ENCODE peak calls at places on chromosomes 16 and 17, in seven cellular contexts. One of them, this sample, is unnamed.

GRCh38 chr17:28760987-28761562 is 17.3 kb downstream of the TRAF4 start:
- DNase-seq in body of pancreas: peak
- DNase-seq in neural progenitor cell: peak
- DNase-seq in sigmoid colon: peak
- DNase-seq in Peyer's patch: no peak
- DNase-seq in PC-3: peak
- DNase-seq in PC-9: peak
- DNase-seq in this sample: peak

GRCh38 chr16:4319454-4319853 is 3.6 kb downstream of the GLIS2 start:
- DNase-seq in sigmoid colon: peak
- DNase-seq in PC-9: no peak
- DNase-seq in Peyer's patch: peak
- DNase-seq in neural progenitor cell: no peak
- DNase-seq in body of pancreas: no peak
- DNase-seq in PC-3: no peak
- DNase-seq in this sample: no peak

GRCh38 chr17:11150946-11151345 is 90.1 kb upstream of the SHISA6 start:
- DNase-seq in Peyer's patch: no peak
- DNase-seq in sigmoid colon: no peak
- DNase-seq in PC-9: no peak
- DNase-seq in PC-3: no peak
- DNase-seq in body of pancreas: no peak
- DNase-seq in neural progenitor cell: no peak
- DNase-seq in this sample: no peak

GRCh38 chr17:1077536-1078061 is 80.7 kb downstream of the TIMM22 start:
- DNase-seq in neural progenitor cell: no peak
- DNase-seq in PC-3: no peak
- DNase-seq in Peyer's patch: no peak
- DNase-seq in sigmoid colon: no peak
- DNase-seq in body of pancreas: no peak
- DNase-seq in PC-9: no peak
- DNase-seq in this sample: peak

GRCh38 chr16:46970089-46970488 is 3.4 kb downstream of the DNAJA2 start:
- DNase-seq in body of pancreas: peak
- DNase-seq in PC-9: no peak
- DNase-seq in PC-3: no peak
- DNase-seq in sigmoid colon: no peak
- DNase-seq in Peyer's patch: no peak
- DNase-seq in neural progenitor cell: no peak
- DNase-seq in this sample: no peak

GRCh38 chr16:84450176-84450865 is 54.1 kb downstream of the MEAK7 start:
- DNase-seq in PC-9: no peak
- DNase-seq in Peyer's patch: no peak
- DNase-seq in sigmoid colon: peak
- DNase-seq in body of pancreas: no peak
- DNase-seq in PC-3: no peak
- DNase-seq in neural progenitor cell: no peak
- DNase-seq in this sample: no peak

GRCh38 chr17:72120878-72121163 is at the start of gene SOX9:
- DNase-seq in body of pancreas: peak
- DNase-seq in PC-3: peak
- DNase-seq in PC-9: peak
- DNase-seq in sigmoid colon: peak
- DNase-seq in neural progenitor cell: peak
- DNase-seq in Peyer's patch: no peak
- DNase-seq in this sample: no peak

GRCh38 chr16:51151951-51152663 is 1.0 kb upstream of the SALL1 start:
- DNase-seq in neural progenitor cell: peak
- DNase-seq in Peyer's patch: no peak
- DNase-seq in PC-9: no peak
- DNase-seq in sigmoid colon: no peak
- DNase-seq in PC-3: no peak
- DNase-seq in body of pancreas: peak
- DNase-seq in this sample: no peak

GRCh38 chr17:82076785-82077591 is 11.4 kb upstream of the DUS1L start:
- DNase-seq in Peyer's patch: no peak
- DNase-seq in sigmoid colon: no peak
- DNase-seq in neural progenitor cell: peak
- DNase-seq in body of pancreas: no peak
- DNase-seq in PC-3: no peak
- DNase-seq in PC-9: no peak
- DNase-seq in this sample: no peak

GRCh38 chr17:80184423-80184714 is 14.5 kb downstream of the CARD14 start:
- DNase-seq in sigmoid colon: no peak
- DNase-seq in PC-9: no peak
- DNase-seq in Peyer's patch: no peak
- DNase-seq in body of pancreas: no peak
- DNase-seq in neural progenitor cell: peak
- DNase-seq in PC-3: no peak
- DNase-seq in this sample: no peak

GRCh38 chr17:80189611-80190010 is 19.8 kb downstream of the CARD14 start:
- DNase-seq in Peyer's patch: no peak
- DNase-seq in body of pancreas: no peak
- DNase-seq in neural progenitor cell: no peak
- DNase-seq in sigmoid colon: no peak
- DNase-seq in PC-3: no peak
- DNase-seq in PC-9: no peak
- DNase-seq in this sample: no peak

GRCh38 chr17:80185968-80186367 is 16.1 kb downstream of the CARD14 start:
- DNase-seq in neural progenitor cell: no peak
- DNase-seq in PC-3: no peak
- DNase-seq in Peyer's patch: no peak
- DNase-seq in sigmoid colon: no peak
- DNase-seq in PC-9: no peak
- DNase-seq in body of pancreas: no peak
- DNase-seq in this sample: no peak

GRCh38 chr17:80187493-80187892 is 17.7 kb downstream of the CARD14 start:
- DNase-seq in Peyer's patch: no peak
- DNase-seq in body of pancreas: peak
- DNase-seq in PC-3: peak
- DNase-seq in neural progenitor cell: no peak
- DNase-seq in sigmoid colon: peak
- DNase-seq in PC-9: peak
- DNase-seq in this sample: no peak

GRCh38 chr17:80187090-80187489 is 17.3 kb downstream of the CARD14 start:
- DNase-seq in PC-9: no peak
- DNase-seq in sigmoid colon: no peak
- DNase-seq in neural progenitor cell: no peak
- DNase-seq in PC-3: peak
- DNase-seq in Peyer's patch: no peak
- DNase-seq in body of pancreas: no peak
- DNase-seq in this sample: no peak
- H3K27ac ChIP-seq in PC-9: no peak
- H3K27ac ChIP-seq in sigmoid colon: no peak
- H3K27ac ChIP-seq in neural progenitor cell: no peak
- H3K27ac ChIP-seq in PC-3: peak
- H3K27ac ChIP-seq in Peyer's patch: no peak
- H3K27ac ChIP-seq in body of pancreas: peak
- H3K27ac ChIP-seq in this sample: no peak

GRCh38 chr16:11005611-11005975 is 61.2 kb downstream of the CLEC16A start:
- DNase-seq in PC-3: peak
- DNase-seq in body of pancreas: no peak
- DNase-seq in sigmoid colon: no peak
- DNase-seq in PC-9: no peak
- DNase-seq in Peyer's patch: no peak
- DNase-seq in neural progenitor cell: no peak
- DNase-seq in this sample: no peak
- H3K27ac ChIP-seq in PC-3: peak
- H3K27ac ChIP-seq in body of pancreas: no peak
- H3K27ac ChIP-seq in sigmoid colon: peak
- H3K27ac ChIP-seq in PC-9: peak
- H3K27ac ChIP-seq in Peyer's patch: no peak
- H3K27ac ChIP-seq in neural progenitor cell: no peak
- H3K27ac ChIP-seq in this sample: no peak

GRCh38 chr17:3917391-3917931 is 1.2 kb upstream of the P2RX1 start:
- DNase-seq in PC-9: peak
- DNase-seq in Peyer's patch: no peak
- DNase-seq in sigmoid colon: no peak
- DNase-seq in neural progenitor cell: no peak
- DNase-seq in PC-3: no peak
- DNase-seq in body of pancreas: peak
- DNase-seq in this sample: peak
- H3K27ac ChIP-seq in PC-9: no peak
- H3K27ac ChIP-seq in Peyer's patch: peak
- H3K27ac ChIP-seq in sigmoid colon: peak
- H3K27ac ChIP-seq in neural progenitor cell: no peak
- H3K27ac ChIP-seq in PC-3: no peak
- H3K27ac ChIP-seq in body of pancreas: no peak
- H3K27ac ChIP-seq in this sample: peak

GRCh38 chr17:4236456-4236855 is 27.3 kb downstream of the ANKFY1 start:
- DNase-seq in sigmoid colon: no peak
- DNase-seq in body of pancreas: no peak
- DNase-seq in PC-9: no peak
- DNase-seq in PC-3: no peak
- DNase-seq in neural progenitor cell: no peak
- DNase-seq in Peyer's patch: no peak
- DNase-seq in this sample: no peak

GRCh38 chr17:4232168-4232813 is 31.5 kb downstream of the ANKFY1 start:
- DNase-seq in neural progenitor cell: no peak
- DNase-seq in PC-9: no peak
- DNase-seq in sigmoid colon: no peak
- DNase-seq in body of pancreas: no peak
- DNase-seq in PC-3: no peak
- DNase-seq in Peyer's patch: no peak
- DNase-seq in this sample: no peak

GRCh38 chr17:4234406-4234805 is 29.4 kb downstream of the ANKFY1 start:
- DNase-seq in sigmoid colon: no peak
- DNase-seq in Peyer's patch: no peak
- DNase-seq in PC-9: no peak
- DNase-seq in PC-3: no peak
- DNase-seq in neural progenitor cell: no peak
- DNase-seq in body of pancreas: no peak
- DNase-seq in this sample: no peak

GRCh38 chr17:4235372-4236279 is 28.2 kb downstream of the ANKFY1 start:
- DNase-seq in sigmoid colon: no peak
- DNase-seq in PC-3: no peak
- DNase-seq in body of pancreas: no peak
- DNase-seq in PC-9: no peak
- DNase-seq in neural progenitor cell: no peak
- DNase-seq in Peyer's patch: no peak
- DNase-seq in this sample: no peak

DNA sequence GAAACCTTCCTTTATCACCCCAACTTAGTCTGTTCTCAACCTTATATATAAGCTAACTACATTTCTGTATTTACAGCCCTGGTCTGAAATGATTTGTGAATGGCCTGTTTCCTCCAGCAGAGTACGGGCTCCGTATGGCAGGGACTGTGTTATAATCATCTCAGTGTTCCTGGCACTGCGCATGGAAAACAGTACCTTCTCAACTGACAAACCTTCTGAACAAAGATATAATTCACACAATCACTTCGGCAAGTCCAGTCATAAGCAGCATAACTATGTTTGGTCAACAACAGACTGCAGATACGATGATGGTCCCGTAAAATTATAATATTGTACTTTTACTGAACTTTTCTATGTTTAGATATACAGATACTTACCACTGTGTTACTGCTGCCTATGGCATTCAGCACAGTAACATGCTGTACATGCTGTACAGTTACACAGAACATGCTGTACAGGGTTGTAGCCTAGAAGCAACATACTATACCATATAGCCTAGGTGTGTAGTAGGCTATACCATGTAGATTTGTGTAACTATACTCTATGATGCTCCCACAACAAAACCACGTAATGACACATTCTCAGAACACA is 30.0 kb downstream of the ANKFY1 start:
- DNase-seq in PC-3: no peak
- DNase-seq in neural progenitor cell: no peak
- DNase-seq in body of pancreas: no peak
- DNase-seq in Peyer's patch: no peak
- DNase-seq in sigmoid colon: peak
- DNase-seq in PC-9: no peak
- DNase-seq in this sample: no peak
- H3K27ac ChIP-seq in PC-3: no peak
- H3K27ac ChIP-seq in neural progenitor cell: no peak
- H3K27ac ChIP-seq in body of pancreas: no peak
- H3K27ac ChIP-seq in Peyer's patch: no peak
- H3K27ac ChIP-seq in sigmoid colon: peak
- H3K27ac ChIP-seq in PC-9: no peak
- H3K27ac ChIP-seq in this sample: no peak

GRCh38 chr17:76530489-76530814 is 7.1 kb downstream of the CYGB start:
- DNase-seq in PC-3: no peak
- DNase-seq in PC-9: peak
- DNase-seq in Peyer's patch: no peak
- DNase-seq in sigmoid colon: no peak
- DNase-seq in body of pancreas: no peak
- DNase-seq in neural progenitor cell: no peak
- DNase-seq in this sample: no peak
- H3K27ac ChIP-seq in PC-3: peak
- H3K27ac ChIP-seq in PC-9: no peak
- H3K27ac ChIP-seq in Peyer's patch: peak
- H3K27ac ChIP-seq in sigmoid colon: peak
- H3K27ac ChIP-seq in body of pancreas: peak
- H3K27ac ChIP-seq in neural progenitor cell: no peak
- H3K27ac ChIP-seq in this sample: peak

GRCh38 chr17:20171741-20172377 is 162.7 kb downstream of the SPECC1 start:
- DNase-seq in sigmoid colon: no peak
- DNase-seq in Peyer's patch: no peak
- DNase-seq in PC-9: peak
- DNase-seq in neural progenitor cell: no peak
- DNase-seq in PC-3: no peak
- DNase-seq in body of pancreas: no peak
- DNase-seq in this sample: no peak

GRCh38 chr17:20179031-20179430 is 169.9 kb downstream of the SPECC1 start:
- DNase-seq in sigmoid colon: no peak
- DNase-seq in PC-3: no peak
- DNase-seq in Peyer's patch: no peak
- DNase-seq in body of pancreas: no peak
- DNase-seq in PC-9: no peak
- DNase-seq in neural progenitor cell: no peak
- DNase-seq in this sample: no peak

GRCh38 chr17:20173091-20173490 is 163.9 kb downstream of the SPECC1 start:
- DNase-seq in PC-3: no peak
- DNase-seq in sigmoid colon: no peak
- DNase-seq in neural progenitor cell: no peak
- DNase-seq in body of pancreas: no peak
- DNase-seq in Peyer's patch: no peak
- DNase-seq in PC-9: no peak
- DNase-seq in this sample: no peak

GRCh38 chr17:20172378-20172775 is 163.2 kb downstream of the SPECC1 start:
- DNase-seq in sigmoid colon: no peak
- DNase-seq in Peyer's patch: no peak
- DNase-seq in neural progenitor cell: no peak
- DNase-seq in body of pancreas: no peak
- DNase-seq in PC-9: no peak
- DNase-seq in PC-3: no peak
- DNase-seq in this sample: no peak

GRCh38 chr17:20174588-20175265 is 165.6 kb downstream of the SPECC1 start:
- DNase-seq in PC-9: peak
- DNase-seq in body of pancreas: no peak
- DNase-seq in PC-3: peak
- DNase-seq in sigmoid colon: no peak
- DNase-seq in neural progenitor cell: no peak
- DNase-seq in Peyer's patch: no peak
- DNase-seq in this sample: no peak
- H3K27ac ChIP-seq in PC-9: peak
- H3K27ac ChIP-seq in body of pancreas: no peak
- H3K27ac ChIP-seq in PC-3: peak
- H3K27ac ChIP-seq in sigmoid colon: no peak
- H3K27ac ChIP-seq in neural progenitor cell: no peak
- H3K27ac ChIP-seq in Peyer's patch: no peak
- H3K27ac ChIP-seq in this sample: no peak

This sample was measured in spleen.